ENCODE peak calls at places on chromosomes 6 and 20, in seven cellular contexts. Q is mammary epithelial cell, D is endothelial cell, E is tibial nerve, K is HFF-Myc, S is fibroblast of the aortic adventitia, H is A549. U is an unnamed sample.

GRCh38 chr6:105509506-105510331 is 106.8 kb upstream of the PREP start:
- DNase-seq in E (no peak), K (no peak), H (no peak), Q (no peak), D (peak), S (no peak), U (no peak)

GRCh38 chr6:4059115-4059777 is 19.7 kb downstream of the FAM217A start:
- DNase-seq in K (peak), Q (peak), D (no peak), S (peak), H (peak), E (no peak), U (no peak)

GRCh38 chr20:61929971-61930666 is 135.6 kb downstream of the TAF4 start:
- DNase-seq in Q (no peak), E (no peak), D (no peak), S (no peak), H (no peak), K (no peak), U (no peak)

GRCh38 chr6:166592818-166593217 is 6.3 kb upstream of the RAMACL start:
- DNase-seq in S (no peak), E (no peak), Q (peak), H (no peak), K (no peak), D (no peak), U (no peak)

GRCh38 chr6:51350308-51350904 is 531.7 kb downstream of the TFAP2B start:
- DNase-seq in H (no peak), Q (no peak), D (no peak), K (no peak), E (no peak), S (peak), U (no peak)

GRCh38 chr6:101806241-101806640 is 412.7 kb downstream of the GRIK2 start:
- DNase-seq in K (no peak), S (peak), Q (peak), E (no peak), D (no peak), H (no peak), U (no peak)

GRCh38 chr6:166420351-166420750 is 37.6 kb upstream of the MPC1 start:
- DNase-seq in H (peak), E (no peak), Q (no peak), K (no peak), D (no peak), S (peak), U (no peak)

GRCh38 chr6:64712606-64713005 is 994.4 kb downstream of the EYS start:
- DNase-seq in K (no peak), E (no peak), D (no peak), S (no peak), Q (no peak), H (no peak), U (no peak)

GRCh38 chr20:15005300-15005986 is 668.0 kb upstream of the FLRT3 start:
- DNase-seq in E (no peak), Q (peak), K (no peak), D (no peak), H (no peak), S (no peak), U (no peak)

GRCh38 chr6:21111399-21111725 is 482.2 kb upstream of the SOX4 start:
- DNase-seq in K (no peak), D (no peak), Q (peak), E (no peak), S (no peak), H (no peak), U (no peak)

GRCh38 chr20:51531712-51532456 is 10.6 kb downstream of the NFATC2 start:
- DNase-seq in K (no peak), D (no peak), Q (no peak), E (no peak), H (no peak), S (no peak), U (no peak)

GRCh38 chr20:51534764-51535386 is 7.6 kb downstream of the NFATC2 start:
- DNase-seq in E (no peak), D (no peak), H (no peak), K (no peak), Q (no peak), S (no peak), U (no peak)

GRCh38 chr20:51531141-51531710 is 11.3 kb downstream of the NFATC2 start:
- DNase-seq in K (no peak), S (no peak), E (no peak), Q (peak), H (peak), D (no peak), U (no peak)

GRCh38 chr20:51532577-51533191 is 9.8 kb downstream of the NFATC2 start:
- DNase-seq in D (no peak), S (peak), Q (no peak), K (no peak), E (no peak), H (no peak), U (no peak)

GRCh38 chr20:51533291-51534172 is 9.0 kb downstream of the NFATC2 start:
- DNase-seq in H (no peak), Q (peak), K (no peak), S (no peak), E (no peak), D (no peak), U (no peak)
- TF ChIP-seq CTCF in H (no peak), Q (no peak), K (no peak), S (no peak), E (no peak), D (no peak), U (no peak)

DNA sequence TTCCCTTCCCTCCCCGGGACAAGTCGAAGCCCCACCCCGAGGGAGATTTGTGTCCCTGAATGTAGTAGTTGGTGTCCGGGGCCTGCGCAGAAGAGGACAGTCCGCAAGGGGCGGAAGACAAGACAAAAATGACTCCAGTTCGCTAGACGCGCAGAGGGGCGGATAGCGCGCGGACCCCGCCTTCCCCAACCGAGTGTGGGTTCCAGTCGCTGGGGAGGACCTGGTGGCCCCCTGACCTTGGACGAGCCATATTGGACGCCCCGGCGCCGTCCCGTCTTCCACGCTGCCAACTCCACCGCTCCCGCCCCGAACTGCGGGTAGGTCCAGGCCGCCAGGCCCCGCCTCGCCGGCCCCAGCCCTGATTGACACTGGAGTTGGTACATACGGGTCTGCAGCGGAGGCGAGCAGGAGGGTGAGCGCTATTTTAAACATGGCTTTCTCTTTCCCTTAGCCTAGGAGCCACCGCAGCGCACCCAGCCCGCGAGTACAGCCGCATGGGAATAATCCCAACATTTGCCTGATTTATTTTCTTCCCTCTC is 802 bp downstream of the HMGN3 start:
- DNase-seq in K (peak), E (peak), H (peak), D (peak), Q (peak), S (peak), U (peak)
- TF ChIP-seq CTCF in K (peak), E (peak), H (no peak), D (no peak), Q (peak), S (peak), U (peak)

GRCh38 chr6:160071805-160072687 is 49.6 kb upstream of the SLC22A1 start:
- DNase-seq in Q (no peak), D (no peak), E (no peak), K (no peak), H (no peak), S (no peak), U (no peak)
- TF ChIP-seq CTCF in Q (peak), D (no peak), E (no peak), K (no peak), H (peak), S (no peak), U (peak)

DNA sequence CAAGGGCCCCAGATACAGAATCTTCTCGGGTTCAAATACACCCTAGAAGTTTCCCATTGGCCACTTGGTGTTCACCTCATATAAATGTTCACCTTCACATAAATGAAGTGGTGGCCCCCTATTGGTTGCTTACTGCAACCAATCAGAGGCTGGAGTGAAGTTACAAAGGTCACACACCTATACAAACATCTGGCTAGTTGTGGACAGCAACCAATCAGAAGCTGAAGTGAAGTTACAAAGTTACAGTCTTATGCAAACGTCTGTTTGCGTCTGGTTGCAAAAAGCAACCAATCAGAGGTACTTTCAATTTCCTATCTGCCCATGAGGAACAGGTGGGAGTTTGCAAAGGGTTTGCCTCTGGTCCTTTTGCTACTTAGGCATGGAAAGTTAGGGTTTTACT is 206.5 kb upstream of the BMP2 start:
- DNase-seq in Q (no peak), H (no peak), S (no peak), K (no peak), D (no peak), E (no peak), U (no peak)
- TF ChIP-seq CTCF in Q (no peak), H (no peak), S (no peak), K (no peak), D (no peak), E (no peak), U (no peak)